ENCODE peak calls at places on chromosomes 4 and X, in six cellular contexts. Y is HepG2, E is K562, M is GM12878, T is H1, C is GM12892. P is an unnamed sample.

GRCh38 chrX:50081282-50081955 is 119.4 kb downstream of the AKAP4 start:
- DNase-seq in Y (peak), T (peak), M (no peak), C (no peak), E (no peak), P (no peak)

GRCh38 chrX:45322382-45322781 is 121.7 kb upstream of the DIPK2B start:
- DNase-seq in M (no peak), T (peak), E (peak), Y (peak), C (no peak), P (no peak)

GRCh38 chr4:183347586-183347985 is 25.4 kb upstream of the CLDN24 start:
- DNase-seq in E (no peak), C (no peak), T (no peak), Y (no peak), M (no peak), P (no peak)

GRCh38 chrX:146934256-146934655 is 119.7 kb upstream of the CXorf51A start:
- DNase-seq in C (no peak), E (no peak), Y (no peak), T (no peak), M (no peak), P (no peak)

GRCh38 chrX:17443546-17443945 is 68.5 kb downstream of the NHS start:
- DNase-seq in C (no peak), T (no peak), Y (no peak), E (no peak), M (no peak), P (no peak)

GRCh38 chr4:181909368-181909767 is 333.8 kb upstream of the TENM3 start:
- DNase-seq in M (no peak), E (no peak), Y (no peak), C (no peak), T (no peak), P (no peak)

GRCh38 chr4:164780839-164781238 is 26.9 kb downstream of the SMIM31 start:
- DNase-seq in M (no peak), T (no peak), Y (no peak), C (no peak), E (no peak), P (no peak)

GRCh38 chr4:78880874-78881492 is 58.3 kb downstream of the PAQR3 start:
- DNase-seq in T (no peak), E (no peak), M (no peak), C (no peak), Y (no peak), P (no peak)

GRCh38 chr4:95466791-95467190 is 82.0 kb downstream of the UNC5C start:
- DNase-seq in E (no peak), C (no peak), T (no peak), Y (no peak), M (no peak), P (no peak)

GRCh38 chrX:13622565-13622964 is 30.4 kb upstream of the TCEANC start:
- DNase-seq in T (no peak), C (no peak), Y (no peak), M (no peak), E (no peak), P (no peak)

GRCh38 chr4:99827857-99828256 is 11.2 kb downstream of the DAPP1 start:
- DNase-seq in E (no peak), C (no peak), M (no peak), T (no peak), Y (no peak), P (no peak)

GRCh38 chr4:36841583-36842326 is 402.8 kb upstream of the NWD2 start:
- DNase-seq in E (no peak), T (no peak), Y (no peak), M (peak), C (no peak), P (no peak)

GRCh38 chr4:153556441-153556815 is 90.3 kb downstream of the TMEM131L start:
- DNase-seq in T (no peak), C (no peak), E (no peak), M (no peak), Y (no peak), P (no peak)

GRCh38 chrX:137401092-137401491 is 164.8 kb upstream of the ZIC3 start:
- DNase-seq in Y (no peak), M (no peak), T (no peak), C (no peak), E (no peak), P (no peak)

GRCh38 chr4:125313989-125314602 is 659 bp upstream of the FAT4 start:
- DNase-seq in E (no peak), M (no peak), C (no peak), Y (peak), T (peak), P (no peak)

GRCh38 chrX:23773601-23774175 is 9.3 kb upstream of the SAT1 start:
- DNase-seq in M (peak), T (no peak), C (no peak), Y (no peak), E (no peak), P (no peak)

GRCh38 chrX:40266490-40267333 is 169.0 kb upstream of the BCOR start:
- DNase-seq in Y (peak), C (peak), E (peak), T (peak), M (no peak), P (peak)

GRCh38 chr4:133865606-133866327 is 335.8 kb downstream of the PABPC4L start:
- DNase-seq in C (no peak), M (no peak), T (no peak), Y (peak), E (peak), P (no peak)

GRCh38 chrX:136380010-136380769 is 79.4 kb downstream of the ADGRG4 start:
- DNase-seq in Y (no peak), E (no peak), C (no peak), T (no peak), M (no peak), P (no peak)

GRCh38 chr4:63090641-63091040 is 1318.6 kb downstream of the TECRL start:
- DNase-seq in E (no peak), T (no peak), C (no peak), Y (no peak), M (no peak), P (no peak)

GRCh38 chr4:106914223-106914622 is 121.9 kb downstream of the DKK2 start:
- DNase-seq in Y (no peak), E (no peak), M (no peak), T (no peak), C (no peak), P (no peak)

GRCh38 chr4:56937262-56937661 is 29.6 kb downstream of the REST start:
- DNase-seq in E (peak), Y (no peak), C (no peak), T (no peak), M (no peak), P (no peak)

GRCh38 chr4:86973668-86974067 is 38.9 kb downstream of the AFF1 start:
- DNase-seq in Y (peak), M (no peak), T (no peak), E (no peak), C (no peak), P (no peak)

GRCh38 chr4:177118596-177118995 is 191.1 kb upstream of the NEIL3 start:
- DNase-seq in T (no peak), M (no peak), E (no peak), C (no peak), Y (no peak), P (no peak)

GRCh38 chr4:6107114-6107791 is 89.0 kb upstream of the C4orf50 start:
- DNase-seq in M (no peak), Y (no peak), C (no peak), T (no peak), E (no peak), P (no peak)

GRCh38 chr4:64464581-64464980 is 55.3 kb upstream of the TECRL start:
- DNase-seq in E (no peak), C (no peak), T (no peak), M (no peak), Y (no peak), P (no peak)

GRCh38 chr4:57158762-57159161 is 48.6 kb upstream of the IGFBP7 start:
- DNase-seq in Y (no peak), T (no peak), E (no peak), M (no peak), C (no peak), P (no peak)

GRCh38 chrX:9336501-9336900 is 128.4 kb upstream of the TBL1X start:
- DNase-seq in M (no peak), C (no peak), Y (no peak), T (no peak), E (no peak), P (no peak)

GRCh38 chrX:108312938-108313337 is 125.3 kb downstream of the COL4A6 start:
- DNase-seq in Y (no peak), E (no peak), M (no peak), C (no peak), T (peak), P (no peak)

GRCh38 chr4:141346144-141346543 is 125.4 kb downstream of the ZNF330 start:
- DNase-seq in M (no peak), C (no peak), E (peak), Y (peak), T (no peak), P (no peak)

GRCh38 chr4:14169460-14169859 is 541.9 kb upstream of the BOD1L1 start:
- DNase-seq in Y (no peak), E (no peak), M (no peak), C (no peak), T (no peak), P (no peak)

GRCh38 chr4:102598102-102598758 is 97.1 kb downstream of the NFKB1 start:
- DNase-seq in M (no peak), E (no peak), Y (no peak), C (no peak), T (no peak), P (no peak)

GRCh38 chr4:58149404-58150085 is 1039.4 kb upstream of the IGFBP7 start:
- DNase-seq in M (no peak), Y (no peak), E (no peak), C (no peak), T (no peak), P (no peak)

GRCh38 chr4:139853309-139853708 is 187.7 kb downstream of the MGST2 start:
- DNase-seq in Y (no peak), E (no peak), M (no peak), T (no peak), C (no peak), P (no peak)

GRCh38 chr4:44256414-44256813 is 192.2 kb downstream of the KCTD8 start:
- DNase-seq in M (no peak), C (no peak), Y (no peak), T (no peak), E (no peak), P (no peak)

DNA sequence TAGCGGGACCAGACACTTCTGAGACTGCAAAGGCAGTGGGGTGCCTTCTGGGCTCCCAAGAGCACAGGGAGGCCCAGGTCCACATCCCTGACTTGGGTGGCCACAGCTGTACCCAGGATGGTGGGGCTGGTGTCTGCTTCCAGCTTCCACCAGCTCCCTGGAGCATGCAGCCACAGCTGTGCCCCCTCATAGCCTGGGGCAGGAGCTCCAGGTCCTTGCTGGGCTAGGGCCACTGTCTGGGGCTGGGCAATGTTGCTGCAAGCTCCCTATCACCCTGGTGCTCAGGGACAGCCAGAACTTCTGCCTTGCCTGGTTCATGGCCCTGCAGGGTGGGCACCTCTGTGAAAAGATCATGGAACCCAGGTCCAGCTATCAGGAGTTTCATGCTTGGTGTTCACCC is 673.9 kb downstream of the SH3BGRL start:
- DNase-seq in Y (no peak), C (no peak), E (no peak), T (no peak), M (no peak), P (no peak)
- TF ChIP-seq TAF1 in Y (no peak), C (no peak), E (no peak), T (no peak), M (no peak), P (no peak)

DNA sequence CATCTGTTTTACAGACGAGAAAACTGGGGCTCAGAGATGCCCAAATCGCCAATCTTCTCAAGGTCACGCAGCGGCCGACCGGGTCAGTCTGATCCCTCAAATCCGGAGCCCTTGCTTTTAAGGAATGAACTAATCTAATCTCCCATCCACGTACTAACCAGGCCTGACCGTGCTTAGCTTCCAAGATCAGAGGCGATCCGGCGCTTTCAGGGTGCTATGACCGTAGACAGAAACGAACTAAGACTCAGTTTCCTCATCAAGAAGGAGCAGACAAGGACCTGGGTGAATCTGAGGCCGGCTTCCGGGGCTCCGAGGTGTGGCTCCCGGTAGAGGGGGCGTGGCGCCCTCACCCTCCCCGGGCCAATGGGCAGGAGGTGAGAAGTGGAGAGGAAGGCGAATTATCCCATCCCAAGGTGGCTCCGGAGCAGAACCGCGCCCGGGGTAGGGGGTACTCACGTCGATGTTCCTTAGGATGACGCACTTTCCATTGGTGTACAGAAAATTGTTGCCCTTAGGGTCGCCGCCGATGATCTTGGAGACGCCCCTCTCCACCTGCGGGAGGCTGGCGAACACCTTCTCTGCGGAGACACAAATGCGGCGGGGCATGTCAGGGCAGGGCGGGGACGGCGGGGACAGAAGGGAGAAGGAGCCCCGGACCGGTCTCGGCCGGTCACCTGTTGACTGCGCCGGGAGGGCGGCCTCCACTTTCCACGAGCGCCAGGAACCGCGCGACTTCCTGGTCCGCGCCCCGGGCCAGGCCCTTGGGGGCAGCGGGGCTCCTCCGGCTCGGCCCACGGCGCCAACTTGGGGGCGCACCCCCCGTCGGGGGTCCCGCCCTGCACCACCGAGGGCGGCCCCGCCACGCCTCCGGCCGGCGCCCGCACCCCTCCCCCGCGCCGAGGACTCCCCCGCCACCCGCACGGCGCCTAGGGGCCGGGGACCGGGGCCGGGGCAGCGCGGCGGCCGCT is 658 bp downstream of the WDR1 start:
- DNase-seq in Y (peak), M (peak), E (peak), C (peak), T (peak), P (peak)
- TF ChIP-seq POLR2A in Y (no peak), M (peak), E (no peak), C (peak), T (no peak), P (no peak)

DNA sequence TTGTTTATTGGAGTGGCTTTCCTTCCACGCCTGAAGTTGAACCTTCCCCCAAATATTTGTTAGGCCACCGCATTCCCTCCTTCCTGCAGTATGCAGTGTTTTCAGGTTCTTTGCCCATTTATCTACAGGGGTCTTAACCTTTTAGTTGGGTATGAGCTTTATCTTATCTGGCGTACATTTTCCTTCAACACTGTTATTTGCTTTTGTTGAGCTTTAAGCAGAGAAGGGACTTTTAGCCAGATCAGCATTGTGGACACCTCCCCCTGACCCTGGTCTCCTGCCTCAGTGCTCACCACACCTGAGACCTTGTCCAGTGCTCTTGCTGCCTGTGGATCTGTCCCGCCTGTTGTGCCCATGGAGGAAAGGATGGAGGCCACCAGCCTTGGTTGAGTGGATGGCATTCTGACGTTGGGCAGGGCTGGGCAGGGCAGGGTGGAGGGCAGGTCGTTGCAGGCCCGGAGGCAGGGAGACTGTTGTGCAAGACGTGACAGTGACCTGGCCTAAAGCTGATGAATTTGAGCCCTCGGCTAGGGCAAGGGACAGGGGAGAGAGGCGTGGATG is 1.0 kb upstream of the DUSP9 start:
- DNase-seq in Y (peak), T (no peak), M (no peak), E (no peak), C (peak), P (no peak)
- TF ChIP-seq TAF1 in Y (no peak), T (no peak), M (no peak), E (no peak), C (no peak), P (no peak)

DNA sequence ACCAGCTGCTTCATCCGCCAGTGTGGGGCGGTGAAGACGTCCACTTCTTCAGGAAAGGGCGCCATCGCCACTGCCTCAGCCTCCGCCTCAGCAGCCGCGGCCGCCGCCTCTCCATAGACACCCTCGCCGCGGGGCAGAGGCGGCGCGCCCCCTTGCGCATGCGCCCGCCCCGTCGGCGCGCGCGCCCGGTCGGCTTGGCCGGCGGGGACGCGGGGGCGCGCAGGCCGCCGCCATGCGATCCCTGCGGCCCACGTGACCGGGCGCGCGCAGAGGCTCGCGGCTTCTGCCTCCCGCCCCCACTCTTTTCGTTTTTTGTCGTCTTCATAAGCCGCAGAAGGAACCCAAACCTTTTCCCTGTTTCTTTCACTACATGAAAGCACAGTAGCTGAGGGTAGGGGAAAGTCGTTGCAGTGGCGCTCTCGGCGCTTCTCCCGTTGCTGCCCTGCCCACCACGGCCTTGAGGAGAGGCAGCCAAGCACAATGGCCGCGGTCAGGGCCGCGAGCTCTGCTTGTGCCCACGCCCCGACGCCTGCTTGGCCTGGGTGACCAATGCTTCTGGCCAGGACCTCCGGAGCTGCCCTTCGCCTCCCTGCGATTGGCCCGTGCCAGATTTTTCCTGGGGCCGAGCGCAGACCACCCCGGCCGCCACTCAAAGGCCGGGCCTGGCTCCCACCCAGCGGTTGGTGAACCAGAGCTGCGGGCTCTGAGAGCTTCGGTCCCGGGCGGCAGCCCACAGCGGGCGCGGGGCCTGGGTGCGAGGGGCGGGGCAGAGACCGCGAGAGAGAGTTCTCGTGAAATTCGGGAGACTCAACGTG is at the start of gene FBXL5:
- DNase-seq in C (peak), T (peak), M (peak), E (peak), Y (peak), P (peak)
- TF ChIP-seq POLR2A in C (peak), T (peak), M (peak), E (peak), Y (peak), P (peak)

GRCh38 chrX:96753230-96753629 is 68.6 kb downstream of the DIAPH2 start:
- DNase-seq in E (no peak), Y (no peak), C (no peak), T (no peak), M (no peak), P (no peak)

GRCh38 chrX:96752776-96753175 is 68.1 kb downstream of the DIAPH2 start:
- DNase-seq in C (no peak), T (no peak), Y (no peak), E (no peak), M (no peak), P (no peak)

GRCh38 chrX:96761566-96761965 is 76.9 kb downstream of the DIAPH2 start:
- DNase-seq in E (no peak), M (no peak), T (no peak), C (no peak), Y (no peak), P (no peak)

DNA sequence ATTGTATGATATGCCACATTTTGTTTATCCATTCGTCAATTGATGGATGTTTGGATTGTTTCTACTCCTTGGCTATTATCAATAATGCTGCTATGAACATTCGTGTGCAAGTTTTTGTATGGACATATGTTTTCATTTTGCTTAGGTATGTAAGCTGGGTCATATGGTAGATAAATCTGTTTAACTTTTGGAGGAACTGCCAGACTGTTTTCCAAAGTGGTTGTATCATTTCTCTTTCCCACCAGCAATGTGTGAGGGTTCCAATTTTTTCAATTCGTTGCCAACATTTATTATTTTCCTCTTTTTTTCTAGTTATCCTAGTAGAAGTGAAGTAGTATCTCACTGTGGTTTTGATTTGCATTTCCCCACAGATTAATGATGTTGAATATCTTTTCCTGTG is 71.8 kb downstream of the DIAPH2 start:
- DNase-seq in C (no peak), E (no peak), T (no peak), Y (no peak), M (no peak), P (no peak)
- TF ChIP-seq TAF1 in C (no peak), E (no peak), T (no peak), Y (no peak), M (no peak), P (no peak)

P was measured in GM12891.